ENCODE peak calls at places on chromosome 3, in seven cellular contexts. P is CD8-positive, alpha-beta memory T cell; W is psoas muscle; L is colonic mucosa; Z is PC-9; D is effector memory CD4-positive, alpha-beta T cell; S is testis. Q is an unnamed sample. For H3K27me3, the result is how much of the 10 kb centered on the place peaks cover.

GRCh38 chr3:102533784-102534183 is 99.0 kb downstream of the ZPLD1 start:
- DNase-seq in W (no peak), D (no peak), Z (no peak), S (no peak), L (no peak), P (no peak), Q (no peak)

GRCh38 chr3:61927332-61927731 is 366.0 kb downstream of the PTPRG start:
- DNase-seq in Z (no peak), S (peak), L (peak), W (peak), D (no peak), P (no peak), Q (peak)

GRCh38 chr3:12489832-12490231 is 5.6 kb downstream of the TSEN2 start:
- DNase-seq in P (no peak), S (no peak), L (no peak), Z (no peak), W (no peak), D (no peak), Q (no peak)

GRCh38 chr3:59320080-59320479 is 270.3 kb upstream of the CFAP20DC start:
- DNase-seq in S (no peak), P (no peak), W (no peak), Z (no peak), D (no peak), L (no peak), Q (no peak)

GRCh38 chr3:108089544-108089943 is 1.3 kb downstream of the CD47 start:
- DNase-seq in D (no peak), Z (no peak), S (no peak), L (no peak), W (no peak), P (no peak), Q (no peak)

GRCh38 chr3:171994646-171995441 is 44.5 kb upstream of the FNDC3B start:
- DNase-seq in L (no peak), D (no peak), P (no peak), W (no peak), S (no peak), Z (no peak), Q (no peak)

GRCh38 chr3:10770981-10771380 is 45.0 kb upstream of the SLC6A11 start:
- DNase-seq in D (no peak), P (no peak), L (no peak), Z (no peak), W (no peak), S (no peak), Q (no peak)

GRCh38 chr3:155853214-155854146 is 747 bp downstream of the SLC33A1 start:
- DNase-seq in L (peak), W (no peak), S (peak), P (no peak), Z (peak), D (no peak), Q (peak)

GRCh38 chr3:112463250-112463649 is 36.0 kb downstream of the BTLA start:
- DNase-seq in W (no peak), Z (no peak), L (no peak), D (no peak), S (no peak), P (no peak), Q (no peak)

GRCh38 chr3:46867550-46867898 is 4.3 kb upstream of the MYL3 start:
- DNase-seq in S (peak), W (peak), P (no peak), L (peak), Z (no peak), D (no peak), Q (peak)

GRCh38 chr3:139132976-139133375 is 88.3 kb upstream of the PRR23C start:
- DNase-seq in S (no peak), P (no peak), D (no peak), L (no peak), Z (no peak), W (no peak), Q (no peak)

GRCh38 chr3:126699011-126699410 is 5.0 kb upstream of the CHCHD6 start:
- DNase-seq in Z (no peak), S (no peak), L (no peak), W (no peak), D (no peak), P (no peak), Q (no peak)
- H3K27me3 ChIP-seq in Z (under half), S (under half), L (under half), W (under half), D (under half), P (under half), Q (under half)

GRCh38 chr3:71581451-71581980 is 2.0 kb downstream of the FOXP1 start:
- DNase-seq in Z (peak), L (peak), W (peak), D (no peak), P (peak), S (peak), Q (peak)

GRCh38 chr3:71580636-71581215 is 2.8 kb downstream of the FOXP1 start:
- DNase-seq in P (no peak), W (no peak), L (no peak), D (no peak), S (no peak), Z (no peak), Q (no peak)

GRCh38 chr3:71579301-71579933 is 4.1 kb downstream of the FOXP1 start:
- DNase-seq in S (no peak), P (no peak), Z (no peak), L (no peak), D (no peak), W (no peak), Q (no peak)

GRCh38 chr3:71578045-71578730 is 5.3 kb downstream of the FOXP1 start:
- DNase-seq in S (no peak), D (no peak), L (no peak), Z (no peak), P (no peak), W (no peak), Q (no peak)

DNA sequence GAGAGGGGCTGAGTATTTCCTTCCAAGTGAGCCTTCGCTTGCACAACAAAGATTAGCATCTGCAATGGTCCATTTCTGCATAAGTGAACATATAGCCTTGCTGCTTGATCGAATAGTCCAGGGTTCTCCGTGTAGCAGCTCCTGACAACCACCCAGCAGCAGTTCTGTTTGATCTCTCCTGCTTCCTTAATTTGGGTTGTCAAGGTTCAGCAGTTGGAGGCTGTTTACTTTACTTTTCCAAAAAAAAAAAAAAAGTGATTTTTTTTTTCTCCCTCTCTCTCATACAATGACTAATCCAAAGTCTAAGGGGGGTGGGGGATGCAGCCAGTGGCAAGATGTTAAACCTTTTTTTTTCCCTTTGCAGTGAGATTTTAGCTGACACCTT is 3.6 kb downstream of the FOXP1 start:
- DNase-seq in Z (peak), D (no peak), S (no peak), W (no peak), P (no peak), L (peak), Q (no peak)
- H3K27ac ChIP-seq in Z (no peak), D (no peak), S (no peak), W (peak), P (no peak), L (peak), Q (peak)

GRCh38 chr3:9088431-9089353 is 125.4 kb upstream of the RAD18 start:
- DNase-seq in P (no peak), L (peak), S (no peak), W (no peak), Z (peak), D (no peak), Q (no peak)

GRCh38 chr3:9091811-9092210 is 128.5 kb upstream of the RAD18 start:
- DNase-seq in Z (no peak), W (no peak), P (no peak), D (no peak), S (no peak), L (no peak), Q (no peak)

GRCh38 chr3:9087831-9088413 is 124.7 kb upstream of the RAD18 start:
- DNase-seq in D (no peak), Z (no peak), S (no peak), W (no peak), L (no peak), P (no peak), Q (peak)
- H3K4me3 ChIP-seq in D (no peak), Z (no peak), S (no peak), W (no peak), L (no peak), P (no peak), Q (no peak)

DNA sequence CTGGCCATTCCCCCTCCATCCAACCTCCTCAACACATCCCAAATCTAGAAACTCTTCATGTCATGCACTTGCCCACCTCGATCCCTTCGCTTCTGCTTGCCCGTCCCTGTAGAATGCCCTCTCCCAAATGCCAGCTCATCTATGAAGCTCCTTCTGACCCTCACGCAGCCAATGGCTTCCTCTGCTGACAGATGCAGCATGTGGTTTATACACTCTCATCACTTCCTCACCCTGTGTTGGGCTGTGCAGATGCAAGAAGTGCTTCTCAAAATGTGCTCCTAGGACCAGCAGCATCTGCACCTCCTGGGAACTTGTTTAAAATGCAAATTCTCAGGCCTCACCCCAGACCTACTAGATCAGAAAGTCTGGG is 51.7 kb downstream of the SEMA5B start:
- DNase-seq in L (no peak), P (no peak), W (no peak), S (no peak), Z (no peak), D (no peak), Q (no peak)
- H3K27me3 ChIP-seq in L (under half), P (under half), W (under half), S (under half), Z (under half), D (under half), Q (under half)

DNA sequence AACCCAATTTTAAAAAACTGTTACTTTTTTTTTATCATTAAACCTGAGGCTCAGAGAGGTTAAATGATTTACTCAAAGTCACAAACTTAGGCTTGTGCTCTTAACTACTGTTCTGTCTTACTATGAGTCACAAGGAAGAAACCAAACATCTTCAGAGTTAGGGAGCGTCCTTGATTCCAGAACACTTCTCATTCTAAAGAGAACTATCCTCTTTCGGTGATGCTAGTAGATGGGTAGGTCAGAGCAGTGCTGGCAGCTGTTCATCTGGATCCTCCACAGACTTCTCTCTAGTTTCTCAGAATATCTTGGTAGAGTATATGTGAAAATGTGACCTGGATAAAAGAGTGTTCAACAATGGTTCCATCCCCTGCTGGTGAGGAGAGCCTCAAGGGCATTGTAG is 3.3 kb downstream of the ARL6IP5 start:
- DNase-seq in L (no peak), Z (no peak), P (no peak), W (no peak), D (no peak), S (no peak), Q (no peak)
- H3K27ac ChIP-seq in L (peak), Z (peak), P (no peak), W (peak), D (peak), S (no peak), Q (peak)

GRCh38 chr3:50607271-50608091 is 4.1 kb downstream of the CISH start:
- DNase-seq in Z (peak), D (no peak), W (peak), P (no peak), L (no peak), S (no peak), Q (peak)
- H3K4me3 ChIP-seq in Z (no peak), D (peak), W (peak), P (peak), L (peak), S (no peak), Q (no peak)

GRCh38 chr3:13648744-13649096 is 99.8 kb downstream of the FBLN2 start:
- DNase-seq in P (no peak), S (no peak), W (no peak), L (no peak), D (no peak), Z (no peak), Q (peak)

GRCh38 chr3:13648060-13648743 is 99.3 kb downstream of the FBLN2 start:
- DNase-seq in W (peak), L (peak), S (peak), D (peak), Z (peak), P (peak), Q (peak)

GRCh38 chr3:13650210-13651056 is 101.5 kb downstream of the FBLN2 start:
- DNase-seq in Z (peak), D (peak), S (peak), W (peak), L (peak), P (peak), Q (peak)

GRCh38 chr3:13645791-13646637 is 97.1 kb downstream of the FBLN2 start:
- DNase-seq in S (no peak), W (no peak), D (no peak), Z (no peak), L (no peak), P (no peak), Q (no peak)

DNA sequence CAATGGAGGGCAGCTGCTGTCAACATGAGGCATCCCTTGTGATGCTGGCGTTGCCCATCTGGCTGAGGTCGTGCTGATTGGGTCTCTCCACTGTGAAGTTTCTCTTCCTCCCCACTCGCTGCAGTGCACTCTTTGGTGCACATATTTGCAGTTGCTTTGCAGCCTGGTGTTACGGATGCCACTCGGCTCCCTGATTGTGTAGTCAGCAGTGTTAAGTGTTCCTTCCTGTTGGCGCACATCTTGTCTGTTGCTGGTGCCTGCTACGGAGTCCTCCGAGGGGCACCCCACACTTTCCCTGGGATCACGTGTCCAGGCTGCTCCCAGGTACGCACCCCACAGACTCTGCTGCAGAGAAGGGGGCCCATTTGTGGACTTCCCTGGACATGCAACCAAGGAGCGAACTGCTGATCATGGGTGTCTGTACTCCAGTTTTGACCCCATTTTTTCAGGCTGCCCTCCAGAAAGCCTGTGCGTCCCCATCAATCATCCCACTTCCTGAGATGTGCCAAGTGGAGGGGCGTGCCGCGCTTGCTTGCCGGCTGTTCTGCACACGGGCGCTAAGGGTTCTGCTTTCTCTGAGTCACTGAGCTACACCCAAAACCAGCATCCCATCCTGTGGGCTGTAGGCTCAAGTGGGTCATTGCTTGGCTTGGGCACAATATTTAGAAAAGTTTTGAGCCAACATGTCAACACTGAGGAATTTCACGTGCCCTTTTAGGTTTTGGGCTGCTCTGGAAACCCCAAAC is 98.6 kb downstream of the FBLN2 start:
- DNase-seq in P (no peak), Z (peak), L (no peak), D (no peak), S (no peak), W (no peak), Q (no peak)
- H3K27me3 ChIP-seq in P (under half), Z (under half), L (under half), D (under half), S (under half), W (under half), Q (under half)

GRCh38 chr3:63724987-63725386 is 72.5 kb downstream of the SNTN start:
- DNase-seq in D (no peak), Z (peak), L (no peak), P (no peak), S (no peak), W (no peak), Q (no peak)
- H3K27ac ChIP-seq in D (no peak), Z (peak), L (no peak), P (no peak), S (no peak), W (no peak), Q (no peak)

GRCh38 chr3:127761101-127761802 is 61.1 kb downstream of the MGLL start:
- DNase-seq in D (no peak), W (peak), P (no peak), L (no peak), Z (no peak), S (no peak), Q (peak)
- H3K4me3 ChIP-seq in D (no peak), W (peak), P (no peak), L (no peak), Z (no peak), S (no peak), Q (no peak)

DNA sequence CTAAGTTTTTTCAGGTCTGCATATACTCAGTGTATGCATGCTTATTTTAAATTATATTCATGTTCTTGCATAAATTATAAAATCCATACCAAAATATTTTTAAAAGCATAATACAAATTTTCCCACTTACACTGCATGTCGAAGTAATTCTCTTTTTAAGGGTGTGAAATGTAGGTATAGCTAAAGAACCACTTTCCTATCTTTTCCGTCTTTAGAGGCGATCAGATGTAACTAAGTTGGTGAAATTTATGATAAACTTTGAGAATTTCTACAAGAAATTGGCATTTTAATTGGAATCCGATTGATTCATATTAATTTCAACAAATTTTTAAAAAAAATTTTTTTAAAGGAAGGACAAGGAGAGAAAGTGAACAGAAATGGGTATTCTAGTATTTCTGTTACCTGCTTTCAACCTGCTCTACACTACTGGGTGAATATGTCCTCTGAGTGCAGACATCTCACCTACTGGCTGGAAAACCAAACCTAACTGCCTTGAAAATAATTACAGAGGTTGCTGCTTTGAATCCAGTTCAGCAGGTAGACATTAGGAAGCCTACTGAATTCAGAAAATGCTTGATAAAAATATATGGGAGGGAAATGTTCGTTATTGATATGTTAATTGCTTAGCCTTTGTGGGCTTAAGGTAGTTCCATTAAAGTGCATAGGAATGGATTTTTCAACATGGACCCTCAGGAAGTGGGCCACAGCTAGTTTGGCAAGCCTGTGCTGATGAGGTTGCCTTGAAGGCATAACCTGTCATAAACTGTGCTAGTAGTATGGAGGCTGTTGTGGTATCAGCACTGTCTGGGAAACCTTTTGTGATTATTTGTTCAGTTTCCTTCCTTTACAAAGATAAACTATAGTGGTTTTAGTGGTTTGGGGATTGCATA is 5.1 kb downstream of the TRIM71 start:
- DNase-seq in D (no peak), P (no peak), S (no peak), W (no peak), L (no peak), Z (no peak), Q (no peak)
- H3K27me3 ChIP-seq in D (under half), P (under half), S (under half), W (under half), L (under half), Z (under half), Q (under half)

Q was measured in right cardiac atrium.